ENCODE peak calls at places on chromosomes 13 and 19, in five cellular contexts. One of them, this sample, is unnamed. For H3K4me1 and H3K9me3, the result is how much of the 10 kb centered on the place peaks cover.

GRCh38 chr13:44312898-44313551 is 60.6 kb upstream of the SERP2 start:
- DNase-seq in trophoblast cell: no peak
- DNase-seq in neuronal stem cell: no peak
- DNase-seq in body of pancreas: no peak
- DNase-seq in astrocyte: peak
- DNase-seq in this sample: no peak

GRCh38 chr13:58625703-58626389 is 994.3 kb downstream of the PCDH17 start:
- DNase-seq in trophoblast cell: no peak
- DNase-seq in neuronal stem cell: no peak
- DNase-seq in body of pancreas: no peak
- DNase-seq in astrocyte: no peak
- DNase-seq in this sample: no peak

GRCh38 chr13:44629465-44630183 is 53.5 kb upstream of the TSC22D1 start:
- DNase-seq in trophoblast cell: peak
- DNase-seq in neuronal stem cell: no peak
- DNase-seq in body of pancreas: no peak
- DNase-seq in astrocyte: peak
- DNase-seq in this sample: no peak

GRCh38 chr13:33799950-33800592 is 17.9 kb upstream of the RFC3 start:
- DNase-seq in trophoblast cell: no peak
- DNase-seq in neuronal stem cell: no peak
- DNase-seq in body of pancreas: no peak
- DNase-seq in astrocyte: peak
- DNase-seq in this sample: no peak

GRCh38 chr13:110126391-110126961 is 180.5 kb downstream of the COL4A1 start:
- DNase-seq in trophoblast cell: no peak
- DNase-seq in neuronal stem cell: peak
- DNase-seq in body of pancreas: no peak
- DNase-seq in astrocyte: peak
- DNase-seq in this sample: no peak

GRCh38 chr13:84821261-84821660 is 939.0 kb upstream of the SLITRK1 start:
- DNase-seq in trophoblast cell: no peak
- DNase-seq in neuronal stem cell: no peak
- DNase-seq in body of pancreas: no peak
- DNase-seq in astrocyte: peak
- DNase-seq in this sample: no peak

GRCh38 chr13:99600318-99600717 is 99.0 kb downstream of the TM9SF2 start:
- DNase-seq in trophoblast cell: no peak
- DNase-seq in neuronal stem cell: peak
- DNase-seq in body of pancreas: no peak
- DNase-seq in astrocyte: no peak
- DNase-seq in this sample: no peak

GRCh38 chr13:32824671-32825070 is 191.6 kb upstream of the KL start:
- DNase-seq in trophoblast cell: peak
- DNase-seq in neuronal stem cell: peak
- DNase-seq in body of pancreas: no peak
- DNase-seq in astrocyte: peak
- DNase-seq in this sample: no peak

GRCh38 chr13:111315347-111315995 is 5.0 kb upstream of the TEX29 start:
- DNase-seq in trophoblast cell: no peak
- DNase-seq in neuronal stem cell: no peak
- DNase-seq in body of pancreas: no peak
- DNase-seq in astrocyte: no peak
- DNase-seq in this sample: no peak

GRCh38 chr13:63048648-63049047 is 1633.0 kb upstream of the PCDH20 start:
- DNase-seq in trophoblast cell: no peak
- DNase-seq in neuronal stem cell: no peak
- DNase-seq in body of pancreas: no peak
- DNase-seq in astrocyte: no peak
- DNase-seq in this sample: no peak

GRCh38 chr19:45817725-45818301 is 2.7 kb upstream of the RSPH6A start:
- DNase-seq in trophoblast cell: no peak
- DNase-seq in neuronal stem cell: no peak
- DNase-seq in body of pancreas: no peak
- DNase-seq in astrocyte: no peak
- DNase-seq in this sample: no peak

GRCh38 chr19:33868076-33868735 is 71.5 kb downstream of the KCTD15 start:
- DNase-seq in trophoblast cell: no peak
- DNase-seq in neuronal stem cell: no peak
- DNase-seq in body of pancreas: no peak
- DNase-seq in astrocyte: no peak
- DNase-seq in this sample: no peak

GRCh38 chr13:20801704-20802103 is 27.9 kb upstream of the EEF1AKMT1 start:
- DNase-seq in trophoblast cell: no peak
- DNase-seq in neuronal stem cell: no peak
- DNase-seq in body of pancreas: no peak
- DNase-seq in astrocyte: no peak
- DNase-seq in this sample: no peak

GRCh38 chr19:45496349-45496953 is 396 bp downstream of the RTN2 start:
- DNase-seq in trophoblast cell: no peak
- DNase-seq in neuronal stem cell: peak
- DNase-seq in body of pancreas: peak
- DNase-seq in astrocyte: no peak
- DNase-seq in this sample: peak

GRCh38 chr13:32790731-32791130 is 204.5 kb downstream of the PDS5B start:
- DNase-seq in trophoblast cell: no peak
- DNase-seq in neuronal stem cell: no peak
- DNase-seq in body of pancreas: no peak
- DNase-seq in astrocyte: no peak
- DNase-seq in this sample: no peak

GRCh38 chr19:38559428-38560401 is 58.0 kb downstream of the MAP4K1 start:
- DNase-seq in trophoblast cell: no peak
- DNase-seq in neuronal stem cell: no peak
- DNase-seq in body of pancreas: no peak
- DNase-seq in astrocyte: peak
- DNase-seq in this sample: no peak

GRCh38 chr19:31039151-31039550 is 310.1 kb downstream of the TSHZ3 start:
- DNase-seq in trophoblast cell: no peak
- DNase-seq in neuronal stem cell: no peak
- DNase-seq in body of pancreas: no peak
- DNase-seq in astrocyte: no peak
- DNase-seq in this sample: no peak

GRCh38 chr19:2096543-2097329 is at the start of gene IZUMO4:
- DNase-seq in trophoblast cell: peak
- DNase-seq in neuronal stem cell: peak
- DNase-seq in body of pancreas: peak
- DNase-seq in astrocyte: peak
- DNase-seq in this sample: peak

GRCh38 chr19:51219307-51219706 is 5.6 kb upstream of the CD33 start:
- DNase-seq in trophoblast cell: no peak
- DNase-seq in neuronal stem cell: no peak
- DNase-seq in body of pancreas: no peak
- DNase-seq in astrocyte: no peak
- DNase-seq in this sample: no peak

GRCh38 chr13:44686478-44687071 is 110.4 kb upstream of the TSC22D1 start:
- DNase-seq in trophoblast cell: no peak
- DNase-seq in neuronal stem cell: no peak
- DNase-seq in body of pancreas: no peak
- DNase-seq in astrocyte: no peak
- DNase-seq in this sample: no peak

GRCh38 chr13:34030782-34031181 is 212.8 kb downstream of the RFC3 start:
- DNase-seq in trophoblast cell: no peak
- DNase-seq in neuronal stem cell: no peak
- DNase-seq in body of pancreas: no peak
- DNase-seq in astrocyte: no peak
- DNase-seq in this sample: no peak

GRCh38 chr13:32272021-32272695 is 43.0 kb downstream of the ZAR1L start:
- DNase-seq in trophoblast cell: no peak
- DNase-seq in neuronal stem cell: no peak
- DNase-seq in body of pancreas: no peak
- DNase-seq in astrocyte: no peak
- DNase-seq in this sample: no peak

GRCh38 chr13:81683526-81683925 is 1342.6 kb upstream of the SPRY2 start:
- DNase-seq in trophoblast cell: no peak
- DNase-seq in neuronal stem cell: no peak
- DNase-seq in body of pancreas: no peak
- DNase-seq in astrocyte: no peak
- DNase-seq in this sample: no peak

GRCh38 chr19:13130886-13131490 is 12.9 kb downstream of the NACC1 start:
- DNase-seq in trophoblast cell: no peak
- DNase-seq in neuronal stem cell: no peak
- DNase-seq in body of pancreas: no peak
- DNase-seq in astrocyte: no peak
- DNase-seq in this sample: no peak

GRCh38 chr19:31148671-31149070 is 200.6 kb downstream of the TSHZ3 start:
- DNase-seq in trophoblast cell: no peak
- DNase-seq in neuronal stem cell: no peak
- DNase-seq in body of pancreas: no peak
- DNase-seq in astrocyte: no peak
- DNase-seq in this sample: no peak

GRCh38 chr19:18426416-18426767 is 7.2 kb downstream of the SSBP4 start:
- DNase-seq in trophoblast cell: no peak
- DNase-seq in neuronal stem cell: no peak
- DNase-seq in body of pancreas: no peak
- DNase-seq in astrocyte: no peak
- DNase-seq in this sample: no peak
- H3K4me3 ChIP-seq in trophoblast cell: no peak
- H3K4me3 ChIP-seq in neuronal stem cell: no peak
- H3K4me3 ChIP-seq in body of pancreas: no peak
- H3K4me3 ChIP-seq in astrocyte: no peak
- H3K4me3 ChIP-seq in this sample: no peak

GRCh38 chr13:76722782-76723181 is 163.4 kb downstream of the KCTD12 start:
- DNase-seq in trophoblast cell: no peak
- DNase-seq in neuronal stem cell: no peak
- DNase-seq in body of pancreas: no peak
- DNase-seq in astrocyte: no peak
- DNase-seq in this sample: no peak

GRCh38 chr13:76720827-76721226 is 165.4 kb downstream of the KCTD12 start:
- DNase-seq in trophoblast cell: no peak
- DNase-seq in neuronal stem cell: no peak
- DNase-seq in body of pancreas: no peak
- DNase-seq in astrocyte: no peak
- DNase-seq in this sample: no peak

GRCh38 chr13:76723551-76724232 is 162.5 kb downstream of the KCTD12 start:
- DNase-seq in trophoblast cell: peak
- DNase-seq in neuronal stem cell: no peak
- DNase-seq in body of pancreas: peak
- DNase-seq in astrocyte: peak
- DNase-seq in this sample: peak

GRCh38 chr13:76719955-76720354 is 166.2 kb downstream of the KCTD12 start:
- DNase-seq in trophoblast cell: no peak
- DNase-seq in neuronal stem cell: no peak
- DNase-seq in body of pancreas: no peak
- DNase-seq in astrocyte: no peak
- DNase-seq in this sample: no peak

DNA sequence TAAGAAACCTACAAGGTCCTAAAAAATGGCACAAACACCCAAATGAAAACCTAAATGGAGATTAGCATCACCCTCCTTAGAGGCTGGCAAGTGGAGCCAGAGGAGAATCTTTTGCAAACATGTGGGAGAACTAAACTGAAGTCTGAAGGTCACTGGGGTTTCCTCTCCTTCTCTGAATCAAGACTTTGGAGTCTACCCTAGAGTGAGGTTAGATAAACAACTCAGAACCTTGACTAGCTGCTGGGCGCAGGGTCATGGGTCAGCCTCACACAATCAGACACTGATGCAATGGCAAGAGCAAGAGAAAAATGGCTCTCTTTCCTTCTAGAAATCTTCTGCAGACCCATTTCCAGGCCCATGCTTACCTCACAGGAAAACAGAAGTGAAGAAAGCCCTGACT is 165.8 kb downstream of the KCTD12 start:
- DNase-seq in trophoblast cell: no peak
- DNase-seq in neuronal stem cell: no peak
- DNase-seq in body of pancreas: no peak
- DNase-seq in astrocyte: no peak
- DNase-seq in this sample: no peak
- H3K4me1 ChIP-seq in trophoblast cell: under half
- H3K4me1 ChIP-seq in neuronal stem cell: under half
- H3K4me1 ChIP-seq in body of pancreas: under half
- H3K4me1 ChIP-seq in astrocyte: under half
- H3K4me1 ChIP-seq in this sample: under half

DNA sequence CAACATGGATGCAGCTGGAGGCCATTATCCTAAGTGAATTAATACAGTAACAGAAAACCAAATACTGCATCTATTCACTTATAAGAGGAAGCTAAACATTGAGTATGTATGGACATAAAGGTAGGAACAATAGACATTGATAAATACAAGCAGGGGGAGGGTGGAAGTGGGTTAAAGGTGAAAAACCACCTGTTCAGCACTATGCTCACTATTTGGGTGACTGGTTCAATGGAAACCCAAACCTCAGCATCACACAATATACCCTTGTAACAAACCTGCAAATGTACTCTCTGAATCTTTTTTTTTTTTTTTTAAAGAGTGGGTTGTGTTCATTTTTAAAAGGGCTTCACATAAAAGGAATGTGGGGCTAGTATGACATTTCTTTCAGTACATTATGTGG is 26.9 kb upstream of the CPB2 start:
- DNase-seq in trophoblast cell: no peak
- DNase-seq in neuronal stem cell: no peak
- DNase-seq in body of pancreas: no peak
- DNase-seq in astrocyte: no peak
- DNase-seq in this sample: no peak
- H3K9me3 ChIP-seq in trophoblast cell: under half
- H3K9me3 ChIP-seq in neuronal stem cell: under half
- H3K9me3 ChIP-seq in body of pancreas: under half
- H3K9me3 ChIP-seq in astrocyte: under half
- H3K9me3 ChIP-seq in this sample: under half

GRCh38 chr13:75762066-75762937 is 126.2 kb downstream of the LMO7 start:
- DNase-seq in trophoblast cell: peak
- DNase-seq in neuronal stem cell: no peak
- DNase-seq in body of pancreas: peak
- DNase-seq in astrocyte: no peak
- DNase-seq in this sample: peak
- H3K4me3 ChIP-seq in trophoblast cell: no peak
- H3K4me3 ChIP-seq in neuronal stem cell: no peak
- H3K4me3 ChIP-seq in body of pancreas: peak
- H3K4me3 ChIP-seq in astrocyte: no peak
- H3K4me3 ChIP-seq in this sample: no peak

DNA sequence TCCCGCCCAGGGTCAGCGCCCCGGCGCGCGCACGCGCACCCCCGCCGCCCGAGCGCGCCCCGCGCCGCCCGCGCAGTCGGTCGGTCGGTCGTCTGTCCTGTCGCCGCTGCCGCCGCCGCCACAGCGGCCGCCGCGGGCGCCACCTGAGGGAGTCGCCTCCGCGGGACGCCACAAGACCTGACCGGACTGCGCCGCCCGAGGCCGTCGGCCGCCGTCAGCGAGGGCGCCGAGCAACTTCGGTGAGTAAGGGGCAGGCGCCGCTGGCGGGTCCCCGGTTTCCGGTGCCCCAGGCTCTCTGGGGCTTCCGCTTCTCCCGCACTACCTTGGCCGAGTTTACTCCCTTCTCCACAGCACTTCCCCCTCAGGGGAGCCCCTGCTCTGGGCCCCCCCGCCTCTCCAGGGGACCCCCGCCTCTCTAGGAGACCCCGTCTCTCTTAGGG is 19.6 kb upstream of the GATAD2A start:
- DNase-seq in trophoblast cell: peak
- DNase-seq in neuronal stem cell: no peak
- DNase-seq in body of pancreas: no peak
- DNase-seq in astrocyte: no peak
- DNase-seq in this sample: no peak
- H3K4me1 ChIP-seq in trophoblast cell: under half
- H3K4me1 ChIP-seq in neuronal stem cell: under half
- H3K4me1 ChIP-seq in body of pancreas: half or more
- H3K4me1 ChIP-seq in astrocyte: under half
- H3K4me1 ChIP-seq in this sample: under half

This sample was measured in mucosa of descending colon.